ENCODE peak calls at places on chromosomes 6 and 20, in four cellular contexts. Q is pancreas, C is hepatocyte, E is cardiac muscle cell. R is an unnamed sample.

GRCh38 chr20:5557123-5557522 is 193.1 kb upstream of the SHLD1 start:
- DNase-seq in Q (no peak), C (peak), E (peak), R (no peak)

GRCh38 chr20:58523072-58523681 is 8.0 kb upstream of the APCDD1L start:
- DNase-seq in Q (no peak), C (no peak), E (peak), R (no peak)

GRCh38 chr20:49526056-49526455 is 41.9 kb downstream of the PTGIS start:
- DNase-seq in Q (no peak), C (no peak), E (no peak), R (no peak)

GRCh38 chr20:60172306-60172984 is 214.2 kb downstream of the CDH26 start:
- DNase-seq in Q (no peak), C (no peak), E (no peak), R (no peak)

GRCh38 chr20:19964289-19965263 is 52.6 kb upstream of the NAA20 start:
- DNase-seq in Q (no peak), C (peak), E (peak), R (peak)

GRCh38 chr6:17971128-17972073 is 16.0 kb downstream of the KIF13A start:
- DNase-seq in Q (no peak), C (no peak), E (peak), R (no peak)

GRCh38 chr20:49039854-49040253 is 6.3 kb upstream of the CSE1L start:
- DNase-seq in Q (no peak), C (no peak), E (no peak), R (no peak)

GRCh38 chr6:138862491-138862890 is 66.6 kb downstream of the ECT2L start:
- DNase-seq in Q (no peak), C (no peak), E (no peak), R (no peak)

GRCh38 chr6:44558315-44559227 is 171.1 kb downstream of the CDC5L start:
- DNase-seq in Q (no peak), C (no peak), E (peak), R (no peak)

GRCh38 chr6:123888779-123889513 is 85.3 kb downstream of the NKAIN2 start:
- DNase-seq in Q (no peak), C (no peak), E (no peak), R (no peak)

GRCh38 chr6:157989541-157990289 is 8.1 kb downstream of the SYNJ2 start:
- DNase-seq in Q (peak), C (peak), E (peak), R (no peak)

GRCh38 chr20:34143951-34144350 is 31.9 kb upstream of the EIF2S2 start:
- DNase-seq in Q (no peak), C (peak), E (peak), R (no peak)

GRCh38 chr20:24836041-24836533 is 113.0 kb upstream of the CST7 start:
- DNase-seq in Q (no peak), C (no peak), E (no peak), R (no peak)

GRCh38 chr6:143258945-143259344 is 191.6 kb downstream of the ADAT2 start:
- DNase-seq in Q (no peak), C (no peak), E (no peak), R (no peak)
- H3K4me3 ChIP-seq in Q (no peak), C (no peak), E (no peak), R (no peak)

GRCh38 chr6:167574431-167575097 is 249.7 kb downstream of the TTLL2 start:
- DNase-seq in Q (no peak), C (no peak), E (peak), R (no peak)

GRCh38 chr6:167572106-167572505 is 247.2 kb downstream of the TTLL2 start:
- DNase-seq in Q (no peak), C (no peak), E (no peak), R (no peak)

GRCh38 chr6:167571550-167571949 is 246.7 kb downstream of the TTLL2 start:
- DNase-seq in Q (no peak), C (no peak), E (no peak), R (no peak)

GRCh38 chr6:167573461-167574215 is 248.8 kb downstream of the TTLL2 start:
- DNase-seq in Q (no peak), C (no peak), E (peak), R (no peak)

GRCh38 chr6:167572841-167573271 is 248.0 kb downstream of the TTLL2 start:
- DNase-seq in Q (no peak), C (no peak), E (peak), R (no peak)
- H3K27ac ChIP-seq in Q (no peak), C (no peak), E (no peak), R (no peak)

DNA sequence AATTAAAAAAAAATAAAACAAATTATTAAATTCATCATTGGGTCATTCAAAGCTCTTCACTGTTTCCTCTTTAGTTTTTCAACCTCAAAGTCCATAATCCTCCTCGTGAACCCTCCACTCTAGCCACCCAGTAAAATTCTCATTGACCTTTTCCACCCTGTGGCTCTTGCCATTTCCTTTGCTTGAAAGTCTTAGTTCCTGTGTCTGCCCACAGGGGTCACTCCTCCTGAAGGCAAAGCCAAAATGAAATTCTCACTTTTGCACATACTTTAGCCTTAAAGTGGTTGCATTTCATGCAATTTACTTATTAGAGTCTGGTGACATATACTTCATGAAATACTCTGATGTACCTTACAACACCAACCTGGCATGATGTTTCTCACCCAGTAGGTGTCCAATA is 263.7 kb downstream of the BMP2 start:
- DNase-seq in Q (no peak), C (no peak), E (peak), R (no peak)
- TF ChIP-seq CTCF in Q (no peak), C (peak), E (peak), R (no peak)

GRCh38 chr20:41032243-41032642 is 3.6 kb downstream of the TOP1 start:
- DNase-seq in Q (no peak), C (no peak), E (peak), R (no peak)

GRCh38 chr20:41028359-41029149 is at the start of gene TOP1:
- DNase-seq in Q (peak), C (peak), E (peak), R (peak)

GRCh38 chr20:41029150-41029872 is 689 bp downstream of the TOP1 start:
- DNase-seq in Q (peak), C (peak), E (no peak), R (no peak)

GRCh38 chr20:41030536-41031242 is 2.1 kb downstream of the TOP1 start:
- DNase-seq in Q (no peak), C (no peak), E (peak), R (peak)

DNA sequence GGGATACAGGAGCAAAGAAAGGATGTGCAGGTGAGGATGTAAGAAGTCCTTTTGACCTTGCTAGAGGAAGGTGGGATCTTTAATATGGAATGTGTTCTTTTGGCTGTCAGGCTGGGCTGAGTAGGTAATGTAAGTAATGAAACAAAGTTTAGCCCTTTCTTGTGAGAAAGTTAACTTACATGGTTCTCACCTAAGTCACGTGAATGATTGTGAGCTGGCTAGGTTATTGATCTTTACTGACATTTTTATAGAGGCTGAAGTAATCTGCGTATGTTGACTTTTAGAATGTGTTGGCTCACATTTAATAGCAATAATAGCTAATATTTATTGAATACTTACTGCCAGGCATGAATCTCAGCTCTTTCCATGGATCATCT is 2.6 kb downstream of the TOP1 start:
- DNase-seq in Q (no peak), C (no peak), E (no peak), R (no peak)
- H3K4me3 ChIP-seq in Q (peak), C (peak), E (peak), R (peak)

GRCh38 chr6:125102411-125102810 is 51.2 kb upstream of the TPD52L1 start:
- DNase-seq in Q (no peak), C (no peak), E (peak), R (no peak)
- H3K27ac ChIP-seq in Q (no peak), C (no peak), E (peak), R (peak)